ENCODE peak calls at places on chromosomes 12 and 14, in ten cellular contexts. B is body of pancreas; L is CD4-positive, alpha-beta memory T cell; M is Panc1; D is aorta; K is prostate gland; S is vagina; Q is CD8-positive, alpha-beta T cell; V is upper lobe of right lung; U is ovary. G is an unnamed sample. For H3K4me1, the result is how much of the 10 kb centered on the place peaks cover.

GRCh38 chr12:127393896-127394295 is 873.1 kb upstream of the TMEM132C start:
- DNase-seq in B (no peak), L (no peak), M (no peak), D (no peak), K (no peak), S (no peak), Q (no peak), V (no peak), U (no peak), G (no peak)

GRCh38 chr12:53596920-53597363 is 29.2 kb downstream of the ATF7 start:
- DNase-seq in B (no peak), L (no peak), M (no peak), D (no peak), K (no peak), S (no peak), Q (no peak), V (no peak), U (no peak), G (no peak)

GRCh38 chr12:92890601-92891106 is 38.4 kb downstream of the EEA1 start:
- DNase-seq in B (no peak), L (no peak), M (no peak), D (no peak), K (no peak), S (no peak), Q (no peak), V (no peak), U (no peak), G (no peak)

GRCh38 chr14:73747386-73748211 is 33.4 kb upstream of the PNMA1 start:
- DNase-seq in B (no peak), L (no peak), M (no peak), D (no peak), K (no peak), S (no peak), Q (no peak), V (no peak), U (no peak), G (no peak)

GRCh38 chr14:64196668-64197411 is 97.3 kb downstream of the ESR2 start:
- DNase-seq in B (peak), L (peak), M (no peak), D (peak), K (no peak), S (no peak), Q (no peak), V (peak), U (peak), G (no peak)

GRCh38 chr12:46404225-46404631 is 31.7 kb upstream of the SLC38A2 start:
- DNase-seq in B (no peak), L (no peak), M (no peak), D (no peak), K (no peak), S (no peak), Q (no peak), V (no peak), U (no peak), G (no peak)

GRCh38 chr12:116015525-116015924 is 262.0 kb downstream of the MED13L start:
- DNase-seq in B (peak), L (no peak), M (no peak), D (no peak), K (no peak), S (no peak), Q (no peak), V (no peak), U (no peak), G (peak)

GRCh38 chr14:54087376-54087775 is 130.8 kb upstream of the BMP4 start:
- DNase-seq in B (no peak), L (no peak), M (no peak), D (no peak), K (no peak), S (no peak), Q (no peak), V (no peak), U (no peak), G (peak)

GRCh38 chr12:119728437-119728730 is 60.5 kb downstream of the PRKAB1 start:
- DNase-seq in B (no peak), L (no peak), M (no peak), D (no peak), K (no peak), S (no peak), Q (no peak), V (no peak), U (no peak), G (no peak)

GRCh38 chr12:1906579-1906978 is 11.9 kb downstream of the CACNA2D4 start:
- DNase-seq in B (no peak), L (no peak), M (no peak), D (no peak), K (no peak), S (no peak), Q (no peak), V (no peak), U (no peak), G (no peak)

GRCh38 chr12:132078190-132078589 is 65.9 kb downstream of the DDX51 start:
- DNase-seq in B (no peak), L (no peak), M (no peak), D (no peak), K (no peak), S (no peak), Q (no peak), V (no peak), U (peak), G (no peak)

GRCh38 chr14:95515523-95516517 is 630 bp downstream of the SYNE3 start:
- DNase-seq in B (peak), L (peak), M (no peak), D (peak), K (no peak), S (peak), Q (peak), V (peak), U (peak), G (peak)
- H3K4me1 ChIP-seq in B (under half), L (half or more), M (under half), D (under half), K (under half), S (half or more), Q (half or more), V (half or more), U (under half), G (under half)

GRCh38 chr14:104657114-104657524 is 32.3 kb upstream of the INF2 start:
- DNase-seq in B (peak), L (no peak), M (no peak), D (peak), K (no peak), S (no peak), Q (no peak), V (peak), U (no peak), G (no peak)

GRCh38 chr14:104657563-104658324 is 31.7 kb upstream of the INF2 start:
- DNase-seq in B (peak), L (no peak), M (no peak), D (peak), K (no peak), S (no peak), Q (no peak), V (no peak), U (no peak), G (no peak)

GRCh38 chr14:104654119-104654518 is 35.3 kb upstream of the INF2 start:
- DNase-seq in B (no peak), L (no peak), M (no peak), D (peak), K (no peak), S (no peak), Q (no peak), V (no peak), U (no peak), G (no peak)

GRCh38 chr14:104656014-104656714 is 33.3 kb upstream of the INF2 start:
- DNase-seq in B (no peak), L (no peak), M (no peak), D (peak), K (no peak), S (no peak), Q (no peak), V (no peak), U (no peak), G (peak)

DNA sequence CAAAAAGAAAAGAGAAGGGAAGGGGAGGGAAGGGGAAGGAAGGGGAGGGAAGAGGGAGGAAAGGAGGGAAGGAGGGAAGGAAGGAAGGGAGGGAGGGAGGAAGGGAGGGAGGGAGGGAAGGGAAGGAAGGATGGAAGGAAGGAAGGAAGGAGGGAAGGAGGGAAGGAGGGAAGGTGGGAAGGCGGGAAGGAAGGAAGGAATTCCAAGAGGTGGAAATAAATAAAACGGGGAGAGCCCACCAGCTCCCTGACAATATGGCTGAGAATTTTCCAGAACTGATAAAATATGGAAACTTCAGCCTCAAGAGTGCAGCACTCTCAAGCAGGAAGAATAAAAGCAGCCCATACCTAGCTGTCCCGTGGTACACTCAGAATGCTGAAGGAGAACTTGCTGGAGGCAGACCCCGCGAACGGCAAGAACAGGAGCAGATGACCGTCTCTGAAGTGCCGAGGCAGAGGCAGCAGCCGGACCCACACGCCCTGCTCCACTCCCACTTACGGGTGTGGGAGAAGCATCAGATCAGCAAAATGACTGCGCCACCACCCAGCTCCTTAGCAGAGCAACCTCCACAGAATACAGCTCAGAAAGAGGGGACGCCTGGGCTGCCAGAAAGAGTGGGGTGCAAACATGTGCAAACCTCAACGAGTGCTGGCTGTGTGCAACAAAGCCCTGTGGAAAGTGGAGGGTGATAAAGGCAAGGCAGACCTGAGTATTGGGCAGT is 34.1 kb upstream of the INF2 start:
- DNase-seq in B (no peak), L (no peak), M (no peak), D (peak), K (no peak), S (no peak), Q (no peak), V (no peak), U (no peak), G (no peak)
- H3K4me1 ChIP-seq in B (under half), L (under half), M (under half), D (under half), K (under half), S (under half), Q (under half), V (under half), U (under half), G (under half)

GRCh38 chr12:57220770-57221168 is 4.2 kb downstream of the NXPH4 start:
- DNase-seq in B (no peak), L (no peak), M (no peak), D (no peak), K (no peak), S (no peak), Q (no peak), V (no peak), U (no peak), G (no peak)
- H3K4me1 ChIP-seq in B (under half), L (under half), M (under half), D (under half), K (under half), S (under half), Q (half or more), V (under half), U (under half), G (under half)

DNA sequence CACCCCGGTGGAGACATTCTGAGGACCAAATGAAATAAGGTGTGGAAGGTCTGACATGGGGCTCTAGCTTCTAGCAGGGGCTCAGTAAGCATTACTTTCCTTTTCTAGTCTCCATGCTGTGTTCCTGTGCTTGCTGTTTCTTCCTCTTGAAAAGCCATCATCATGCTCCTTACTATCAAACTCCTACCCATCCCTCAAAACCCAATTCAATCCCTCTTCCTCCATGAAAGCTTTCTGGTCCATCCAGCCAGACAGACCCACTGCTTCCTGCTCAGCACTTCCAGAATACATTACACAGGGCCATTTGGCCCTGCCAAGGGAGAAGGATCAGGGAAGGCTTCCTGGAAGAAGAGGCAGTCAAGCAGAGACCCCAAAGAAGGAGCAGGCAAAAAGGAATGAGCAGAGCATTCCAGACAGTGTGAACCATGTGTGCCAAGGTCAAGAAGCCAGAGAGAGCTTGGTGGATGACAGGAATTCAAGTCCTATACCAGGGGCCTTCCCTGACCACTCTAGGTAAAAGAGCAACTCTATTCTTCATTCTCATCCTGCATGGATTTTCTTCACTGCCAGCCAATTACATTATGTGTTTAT is 59.5 kb downstream of the NUAK1 start:
- DNase-seq in B (no peak), L (no peak), M (no peak), D (no peak), K (no peak), S (peak), Q (no peak), V (no peak), U (no peak), G (no peak)
- H3K4me1 ChIP-seq in B (under half), L (under half), M (half or more), D (under half), K (under half), S (half or more), Q (under half), V (under half), U (under half), G (half or more)

DNA sequence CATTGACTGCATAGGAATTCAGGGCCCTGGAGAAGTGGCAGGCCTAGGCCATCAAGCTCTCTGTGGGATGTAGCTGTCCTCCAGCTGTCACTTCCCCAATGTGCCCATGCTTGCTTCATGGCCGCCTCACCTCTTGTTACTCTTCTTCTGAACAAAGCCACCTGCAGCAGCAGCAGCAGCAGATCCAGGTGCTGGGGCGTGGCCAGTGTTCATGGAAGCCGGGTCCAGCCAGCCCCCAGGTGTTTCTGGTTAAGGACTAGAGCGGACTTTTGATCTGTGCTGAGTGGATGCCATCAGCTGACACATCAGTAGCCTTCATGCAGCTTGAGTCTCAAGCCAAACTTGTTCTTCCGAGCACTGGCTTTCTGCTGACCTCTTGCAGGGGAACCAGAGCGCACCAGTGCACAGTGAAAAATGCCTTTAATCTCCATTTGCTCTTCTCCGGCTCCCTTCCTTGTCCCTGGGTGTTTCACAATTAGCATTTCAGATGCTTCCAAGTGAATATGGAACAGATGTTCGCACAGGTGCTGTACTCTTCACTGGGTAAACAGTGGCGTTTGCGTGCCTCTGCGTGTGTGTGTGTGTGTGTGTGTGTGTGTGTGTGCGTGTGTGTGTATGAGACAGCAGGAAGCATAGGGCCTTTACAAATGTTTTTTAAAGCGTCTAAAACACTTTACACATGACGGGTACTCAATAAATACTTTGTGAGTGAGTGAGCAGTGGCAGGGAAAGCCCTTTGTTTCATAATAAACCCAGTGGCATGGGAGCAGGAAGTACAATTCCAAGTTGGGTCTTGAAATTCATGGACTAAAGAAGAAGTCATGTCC is 20.1 kb downstream of the TPCN1 start:
- DNase-seq in B (peak), L (no peak), M (peak), D (peak), K (peak), S (no peak), Q (no peak), V (no peak), U (no peak), G (peak)
- H3K4me1 ChIP-seq in B (half or more), L (under half), M (half or more), D (under half), K (under half), S (half or more), Q (under half), V (half or more), U (under half), G (half or more)

DNA sequence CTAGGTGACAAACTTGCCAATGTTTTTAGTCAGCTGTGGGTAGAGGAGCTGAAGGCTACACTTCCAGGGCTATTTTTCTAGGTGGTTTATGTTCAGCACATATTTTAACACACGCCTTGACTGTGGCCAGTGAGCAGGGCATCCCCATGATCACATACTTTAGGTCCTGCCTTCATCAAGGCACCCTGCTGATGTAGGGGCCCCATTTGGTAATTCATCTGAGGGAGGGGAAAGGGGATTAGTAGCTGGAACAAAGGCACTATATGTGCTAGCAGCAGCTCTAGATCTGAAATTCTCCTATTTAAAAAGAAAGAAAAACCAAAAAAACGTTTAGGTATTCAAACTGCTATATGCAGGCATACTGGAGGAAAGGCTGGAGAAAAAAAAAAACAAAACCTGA is 14.5 kb downstream of the EGLN3 start:
- DNase-seq in B (no peak), L (no peak), M (no peak), D (no peak), K (no peak), S (no peak), Q (no peak), V (no peak), U (no peak), G (no peak)
- H3K4me1 ChIP-seq in B (under half), L (under half), M (under half), D (under half), K (under half), S (under half), Q (under half), V (under half), U (under half), G (under half)

GRCh38 chr12:108805136-108805535 is 52.2 kb downstream of the SSH1 start:
- DNase-seq in B (no peak), L (no peak), M (no peak), D (no peak), K (no peak), S (no peak), Q (no peak), V (no peak), U (no peak), G (no peak)
- H3K4me1 ChIP-seq in B (under half), L (under half), M (under half), D (under half), K (under half), S (under half), Q (under half), V (under half), U (under half), G (under half)

DNA sequence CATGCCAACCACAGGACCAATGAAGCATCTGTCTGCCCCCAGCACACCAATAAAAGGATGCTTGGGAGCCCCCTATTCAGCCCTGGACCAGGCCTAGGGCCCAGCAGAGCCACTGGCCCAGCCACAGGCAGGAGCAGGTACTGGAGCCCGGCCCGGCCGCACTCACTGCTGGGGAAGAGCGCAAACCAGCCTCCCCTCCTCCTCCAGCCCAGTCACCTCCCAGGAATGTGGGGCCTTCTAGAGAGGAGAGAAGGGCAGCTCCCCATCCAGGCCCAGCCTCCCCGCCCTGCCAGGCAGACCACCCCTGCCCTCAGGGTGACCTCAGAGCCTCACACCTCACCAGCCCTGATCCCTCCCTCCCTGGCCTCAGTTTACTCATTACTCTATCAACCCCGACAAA is 56.2 kb downstream of the CCNK start:
- DNase-seq in B (no peak), L (no peak), M (no peak), D (no peak), K (no peak), S (no peak), Q (no peak), V (no peak), U (peak), G (peak)
- H3K4me1 ChIP-seq in B (under half), L (under half), M (half or more), D (under half), K (under half), S (under half), Q (under half), V (under half), U (under half), G (half or more)

G was measured in SJCRH30.